ENCODE peak calls at places on chromosomes 12 and 14, in seven cellular contexts. L is heart left ventricle; C is transverse colon; J is GM23248; Z is CD8-positive, alpha-beta memory T cell; F is AG10803; O is fibroblast of pulmonary artery. S is an unnamed sample.

GRCh38 chr14:71549421-71549820 is 382.8 kb upstream of the RGS6 start:
- DNase-seq in J (no peak), F (no peak), L (no peak), Z (no peak), C (no peak), O (no peak), S (no peak)

GRCh38 chr12:81644503-81644902 is 114.6 kb downstream of the PPFIA2 start:
- DNase-seq in J (peak), Z (peak), F (peak), O (peak), L (no peak), C (no peak), S (no peak)

GRCh38 chr12:68608191-68608590 is 2.5 kb upstream of the RAP1B start:
- DNase-seq in F (no peak), J (no peak), Z (no peak), O (no peak), L (no peak), C (no peak), S (no peak)

GRCh38 chr12:12562016-12562483 is 613 bp downstream of the DUSP16 start:
- DNase-seq in Z (peak), O (peak), L (peak), F (peak), J (peak), C (peak), S (peak)

GRCh38 chr12:47729233-47729632 is 3.9 kb upstream of the ENDOU start:
- DNase-seq in J (peak), Z (no peak), C (no peak), F (peak), L (no peak), O (no peak), S (no peak)

GRCh38 chr14:68797180-68797670 is 4.4 kb upstream of the ZFP36L1 start:
- DNase-seq in C (no peak), J (no peak), L (no peak), Z (no peak), F (no peak), O (no peak), S (no peak)

GRCh38 chr14:101075025-101075800 is 171.7 kb upstream of the RTL1 start:
- DNase-seq in Z (no peak), F (no peak), O (no peak), C (no peak), L (no peak), J (no peak), S (peak)

GRCh38 chr12:101527682-101528081 is 52.5 kb downstream of the SPIC start:
- DNase-seq in L (peak), O (no peak), C (no peak), F (no peak), J (no peak), Z (no peak), S (no peak)

GRCh38 chr14:23352506-23353432 is at the start of gene SLC22A17:
- DNase-seq in J (peak), C (peak), O (peak), Z (peak), F (peak), L (peak), S (no peak)

GRCh38 chr14:59060841-59061240 is 127.6 kb upstream of the DAAM1 start:
- DNase-seq in Z (no peak), J (no peak), C (no peak), L (no peak), F (no peak), O (no peak), S (no peak)

GRCh38 chr12:52278931-52279682 is 4.7 kb downstream of the KRT86 start:
- DNase-seq in L (peak), J (peak), C (peak), O (peak), Z (peak), F (peak), S (peak)

GRCh38 chr12:52280796-52281560 is 6.5 kb downstream of the KRT86 start:
- DNase-seq in J (peak), L (peak), Z (no peak), O (peak), F (peak), C (peak), S (no peak)

GRCh38 chr12:52278530-52278929 is 4.1 kb downstream of the KRT86 start:
- DNase-seq in Z (no peak), J (no peak), C (no peak), O (no peak), F (no peak), L (no peak), S (no peak)

GRCh38 chr12:52279683-52280318 is 5.4 kb downstream of the KRT86 start:
- DNase-seq in F (peak), Z (no peak), J (peak), L (no peak), C (no peak), O (peak), S (no peak)

DNA sequence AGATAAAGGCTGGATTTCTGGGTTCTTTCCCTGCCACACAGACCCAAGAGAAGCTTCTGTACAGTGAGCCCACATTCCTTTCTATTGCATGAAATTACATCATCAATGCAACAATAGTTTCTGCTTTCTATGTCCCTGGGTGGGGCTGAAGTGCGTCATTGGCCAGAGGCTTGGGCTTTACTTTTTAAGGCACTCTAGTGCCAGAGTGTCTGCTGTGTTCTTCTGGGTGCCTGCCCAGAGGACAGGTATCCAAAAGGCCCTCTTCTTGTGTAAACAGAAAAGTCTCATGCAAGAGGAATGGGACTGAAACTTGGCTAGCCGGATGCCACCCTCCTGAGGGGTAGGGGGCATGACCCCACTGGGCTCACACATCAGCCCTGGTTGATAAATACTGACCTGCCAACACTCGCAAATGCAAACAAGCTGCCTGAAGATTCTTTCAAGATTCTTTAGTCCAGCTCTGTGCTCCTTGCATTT is 5.9 kb downstream of the KRT86 start:
- DNase-seq in L (peak), F (peak), Z (no peak), O (peak), C (peak), J (peak), S (no peak)
- H3K4me3 ChIP-seq in L (no peak), F (no peak), Z (no peak), O (no peak), C (no peak), J (peak), S (no peak)

GRCh38 chr12:52190860-52191729 is 719 bp downstream of the KRT80 start:
- DNase-seq in L (no peak), J (peak), F (no peak), C (no peak), O (no peak), Z (no peak), S (no peak)
- H3K4me3 ChIP-seq in L (no peak), J (no peak), F (no peak), C (no peak), O (no peak), Z (no peak), S (no peak)

GRCh38 chr14:20331048-20331613 is 1.9 kb downstream of the CCNB1IP1 start:
- DNase-seq in Z (no peak), O (no peak), L (no peak), C (no peak), F (no peak), J (no peak), S (no peak)
- H3K4me3 ChIP-seq in Z (no peak), O (no peak), L (peak), C (no peak), F (no peak), J (no peak), S (peak)

GRCh38 chr12:67578976-67579661 is 69.4 kb upstream of the DYRK2 start:
- DNase-seq in O (no peak), C (no peak), L (no peak), Z (peak), F (no peak), J (peak), S (peak)
- H3K4me3 ChIP-seq in O (no peak), C (no peak), L (no peak), Z (peak), F (no peak), J (no peak), S (no peak)

GRCh38 chr12:57738661-57739237 is at the start of gene AGAP2:
- DNase-seq in F (no peak), C (no peak), Z (no peak), O (no peak), J (peak), L (peak), S (no peak)
- H3K4me3 ChIP-seq in F (peak), C (no peak), Z (no peak), O (peak), J (peak), L (peak), S (no peak)

GRCh38 chr12:27343255-27344000 is 10.8 kb downstream of the BMAL2 start:
- DNase-seq in L (no peak), F (peak), O (peak), C (no peak), Z (no peak), J (peak), S (no peak)
- H3K4me3 ChIP-seq in L (no peak), F (no peak), O (no peak), C (no peak), Z (no peak), J (peak), S (no peak)

GRCh38 chr14:105063041-105063440 is 2.2 kb downstream of the GPR132 start:
- DNase-seq in L (no peak), O (no peak), C (no peak), J (no peak), F (no peak), Z (no peak), S (no peak)
- H3K4me3 ChIP-seq in L (no peak), O (no peak), C (no peak), J (no peak), F (no peak), Z (peak), S (no peak)